ENCODE peak calls at places on chromosomes 7 and 10, in five cellular contexts. K is NCI-H1930, C is RPMI8226, Y is HCEC 1CT, N is GM20000. T is an unnamed sample.

GRCh38 chr7:130695840-130696239 is 9.5 kb upstream of the TSGA13 start:
- DNase-seq in K (peak), C (peak), Y (peak), N (peak), T (no peak)

GRCh38 chr7:4706384-4707032 is 24.4 kb downstream of the FOXK1 start:
- DNase-seq in K (no peak), C (no peak), Y (no peak), N (no peak), T (no peak)

GRCh38 chr7:120842131-120842621 is 15.8 kb downstream of the TSPAN12 start:
- DNase-seq in K (peak), C (no peak), Y (no peak), N (no peak), T (no peak)

GRCh38 chr7:676972-677385 is 49.5 kb upstream of the DNAAF5 start:
- DNase-seq in K (no peak), C (no peak), Y (no peak), N (no peak), T (no peak)

GRCh38 chr7:30038182-30038980 is 10.2 kb downstream of the PLEKHA8 start:
- DNase-seq in K (no peak), C (no peak), Y (peak), N (no peak), T (no peak)

GRCh38 chr10:103892181-103892580 is 25.8 kb downstream of the STN1 start:
- DNase-seq in K (no peak), C (no peak), Y (no peak), N (no peak), T (no peak)

GRCh38 chr10:49605177-49605938 is 4.8 kb upstream of the SLC18A3 start:
- DNase-seq in K (no peak), C (no peak), Y (no peak), N (no peak), T (no peak)

GRCh38 chr10:51876528-51876927 is 177.1 kb upstream of the CSTF2T start:
- DNase-seq in K (no peak), C (no peak), Y (no peak), N (no peak), T (no peak)

GRCh38 chr10:10684972-10685371 is 332.7 kb upstream of the CELF2 start:
- DNase-seq in K (no peak), C (no peak), Y (no peak), N (no peak), T (no peak)

GRCh38 chr10:32938554-32939061 is 19.4 kb downstream of the ITGB1 start:
- DNase-seq in K (no peak), C (no peak), Y (no peak), N (no peak), T (no peak)

GRCh38 chr10:43403911-43404674 is 4.9 kb downstream of the HNRNPF start:
- DNase-seq in K (no peak), C (peak), Y (no peak), N (no peak), T (no peak)

GRCh38 chr10:93313798-93314197 is 168.3 kb downstream of the MYOF start:
- DNase-seq in K (no peak), C (no peak), Y (no peak), N (no peak), T (no peak)

GRCh38 chr7:2613926-2614613 is 17.7 kb upstream of the TTYH3 start:
- DNase-seq in K (no peak), C (no peak), Y (no peak), N (no peak), T (no peak)

GRCh38 chr10:78604721-78605120 is 464.0 kb upstream of the ZMIZ1 start:
- DNase-seq in K (no peak), C (no peak), Y (no peak), N (no peak), T (no peak)

GRCh38 chr7:94423865-94424264 is 29.2 kb downstream of the COL1A2 start:
- DNase-seq in K (no peak), C (no peak), Y (peak), N (no peak), T (no peak)

GRCh38 chr7:111113263-111114017 is 22.5 kb downstream of the LRRN3 start:
- DNase-seq in K (no peak), C (no peak), Y (peak), N (no peak), T (no peak)

GRCh38 chr7:5213286-5213645 is 23.2 kb downstream of the WIPI2 start:
- DNase-seq in K (no peak), C (no peak), Y (no peak), N (no peak), T (no peak)

GRCh38 chr7:135979674-135980660 is 2.8 kb upstream of the MTPN start:
- DNase-seq in K (no peak), C (no peak), Y (peak), N (no peak), T (no peak)

GRCh38 chr7:145692237-145692950 is 424.2 kb upstream of the CNTNAP2 start:
- DNase-seq in K (no peak), C (no peak), Y (peak), N (no peak), T (no peak)

GRCh38 chr7:77696643-77697534 is 630 bp downstream of the RSBN1L start:
- DNase-seq in K (peak), C (peak), Y (peak), N (peak), T (no peak)

GRCh38 chr10:33413093-33413442 is 78.6 kb upstream of the NRP1 start:
- DNase-seq in K (no peak), C (no peak), Y (no peak), N (no peak), T (no peak)

GRCh38 chr10:116740971-116741370 is 1.4 kb downstream of the HSPA12A start:
- DNase-seq in K (no peak), C (no peak), Y (no peak), N (no peak), T (no peak)

GRCh38 chr7:34720289-34720688 is 62.3 kb downstream of the NPSR1 start:
- DNase-seq in K (no peak), C (no peak), Y (no peak), N (no peak), T (no peak)

GRCh38 chr10:132687893-132688579 is 97.9 kb downstream of the NKX6-2 start:
- DNase-seq in K (no peak), C (no peak), Y (no peak), N (no peak), T (no peak)

GRCh38 chr10:49176310-49177268 is 11.6 kb downstream of the TMEM273 start:
- DNase-seq in K (no peak), C (no peak), Y (no peak), N (no peak), T (no peak)

GRCh38 chr7:97130417-97131139 is 13.1 kb downstream of the SDHAF3 start:
- DNase-seq in K (no peak), C (no peak), Y (no peak), N (no peak), T (no peak)

GRCh38 chr7:95861041-95861440 is 88.7 kb downstream of the DYNC1I1 start:
- DNase-seq in K (no peak), C (no peak), Y (no peak), N (no peak), T (no peak)

GRCh38 chr10:121148901-121149300 is 297.7 kb downstream of the WDR11 start:
- DNase-seq in K (no peak), C (no peak), Y (no peak), N (no peak), T (no peak)

GRCh38 chr7:121334875-121335648 is 6.3 kb downstream of the WNT16 start:
- DNase-seq in K (no peak), C (no peak), Y (peak), N (no peak), T (no peak)

GRCh38 chr7:604038-604883 is 84.6 kb upstream of the PDGFA start:
- DNase-seq in K (no peak), C (no peak), Y (no peak), N (peak), T (peak)

GRCh38 chr10:113958631-113959382 is 84.9 kb upstream of the ADRB1 start:
- DNase-seq in K (no peak), C (no peak), Y (peak), N (no peak), T (no peak)

GRCh38 chr10:132392811-132393694 is 3.9 kb upstream of the PWWP2B start:
- DNase-seq in K (no peak), C (no peak), Y (peak), N (no peak), T (no peak)

T was measured in tibial nerve.